ENCODE peak calls at places on chromosomes 4 and X, in ten cellular contexts. H, G, Y, P, N, T, A, U, D and V are unnamed samples. For H3K36me3, the result is how much of the 10 kb centered on the place peaks cover.

GRCh38 chr4:127622923-127623754 is 9.6 kb upstream of the INTU start:
- DNase-seq in H (peak), G (no peak), Y (no peak), P (peak), N (peak), T (peak), A (peak), U (peak), D (no peak), V (no peak)

GRCh38 chr4:31458813-31459212 is 738.6 kb downstream of the PCDH7 start:
- DNase-seq in H (no peak), G (no peak), Y (no peak), P (no peak), N (no peak), T (no peak), A (no peak), U (peak), D (no peak), V (no peak)

GRCh38 chr4:147312376-147313046 is 168.4 kb upstream of the EDNRA start:
- DNase-seq in H (no peak), G (no peak), Y (peak), P (peak), N (peak), T (no peak), A (no peak), U (peak), D (no peak), V (no peak)

GRCh38 chrX:125378205-125378604 is 58.5 kb downstream of the TEX13C start:
- DNase-seq in H (no peak), G (no peak), Y (no peak), P (no peak), N (peak), T (no peak), A (no peak), U (no peak), D (no peak), V (no peak)

GRCh38 chrX:11532291-11533075 is 133.2 kb downstream of the ARHGAP6 start:
- DNase-seq in H (no peak), G (no peak), Y (no peak), P (no peak), N (peak), T (no peak), A (no peak), U (peak), D (no peak), V (no peak)

GRCh38 chrX:122475306-122475705 is 708.8 kb upstream of the GRIA3 start:
- DNase-seq in H (no peak), G (no peak), Y (no peak), P (no peak), N (no peak), T (no peak), A (no peak), U (no peak), D (no peak), V (no peak)

GRCh38 chrX:24774650-24775049 is 80.9 kb downstream of the POLA1 start:
- DNase-seq in H (no peak), G (no peak), Y (no peak), P (no peak), N (no peak), T (no peak), A (no peak), U (no peak), D (no peak), V (no peak)

GRCh38 chrX:11667286-11667685 is 1.6 kb upstream of the ARHGAP6 start:
- DNase-seq in H (no peak), G (no peak), Y (no peak), P (no peak), N (no peak), T (no peak), A (no peak), U (no peak), D (no peak), V (no peak)

GRCh38 chrX:101252634-101253033 is 33.0 kb downstream of the DRP2 start:
- DNase-seq in H (no peak), G (no peak), Y (no peak), P (no peak), N (no peak), T (no peak), A (no peak), U (no peak), D (no peak), V (no peak)

GRCh38 chr4:184345573-184345922 is 127.9 kb upstream of the ENPP6 start:
- DNase-seq in H (peak), G (peak), Y (no peak), P (peak), N (no peak), T (no peak), A (peak), U (peak), D (peak), V (no peak)

GRCh38 chrX:41737065-41737464 is 13.1 kb downstream of the GPR82 start:
- DNase-seq in H (no peak), G (no peak), Y (no peak), P (no peak), N (no peak), T (no peak), A (no peak), U (peak), D (no peak), V (no peak)

GRCh38 chr4:101066586-101066985 is 280.7 kb downstream of the PPP3CA start:
- DNase-seq in H (no peak), G (no peak), Y (no peak), P (no peak), N (no peak), T (no peak), A (no peak), U (no peak), D (no peak), V (peak)

GRCh38 chrX:66050140-66050569 is 10.3 kb upstream of the VSIG4 start:
- DNase-seq in H (no peak), G (no peak), Y (no peak), P (no peak), N (no peak), T (no peak), A (no peak), U (no peak), D (no peak), V (no peak)

GRCh38 chrX:55996649-55997048 is 235.5 kb upstream of the KLF8 start:
- DNase-seq in H (no peak), G (no peak), Y (no peak), P (no peak), N (no peak), T (no peak), A (no peak), U (no peak), D (no peak), V (no peak)

GRCh38 chr4:5118091-5118786 is 67.0 kb downstream of the STK32B start:
- DNase-seq in H (no peak), G (no peak), Y (no peak), P (no peak), N (no peak), T (no peak), A (no peak), U (no peak), D (no peak), V (no peak)

GRCh38 chrX:15241258-15241657 is 28.6 kb downstream of the ASB9 start:
- DNase-seq in H (no peak), G (no peak), Y (no peak), P (no peak), N (no peak), T (no peak), A (no peak), U (no peak), D (no peak), V (no peak)

GRCh38 chrX:40154853-40155616 is 57.3 kb upstream of the BCOR start:
- DNase-seq in H (peak), G (peak), Y (no peak), P (peak), N (peak), T (peak), A (peak), U (peak), D (peak), V (peak)

GRCh38 chr4:140256335-140256734 is 102.4 kb upstream of the MAML3 start:
- DNase-seq in H (no peak), G (no peak), Y (no peak), P (no peak), N (no peak), T (no peak), A (peak), U (peak), D (no peak), V (no peak)

GRCh38 chr4:168840386-168840763 is 169.7 kb downstream of the CBR4 start:
- DNase-seq in H (no peak), G (no peak), Y (no peak), P (no peak), N (no peak), T (no peak), A (no peak), U (no peak), D (no peak), V (no peak)

GRCh38 chrX:31185884-31186283 is 114.0 kb upstream of the FTHL17 start:
- DNase-seq in H (no peak), G (no peak), Y (no peak), P (no peak), N (no peak), T (no peak), A (no peak), U (no peak), D (no peak), V (no peak)

GRCh38 chrX:139889760-139890159 is 43.1 kb downstream of the ATP11C start:
- DNase-seq in H (no peak), G (no peak), Y (no peak), P (no peak), N (no peak), T (no peak), A (no peak), U (peak), D (no peak), V (no peak)

GRCh38 chr4:187065836-187066235 is 342.2 kb upstream of the FAT1 start:
- DNase-seq in H (no peak), G (no peak), Y (no peak), P (no peak), N (no peak), T (no peak), A (no peak), U (no peak), D (no peak), V (no peak)

GRCh38 chrX:36867143-36867542 is 141.0 kb upstream of the FAM47C start:
- DNase-seq in H (no peak), G (no peak), Y (no peak), P (peak), N (peak), T (no peak), A (no peak), U (peak), D (peak), V (no peak)

DNA sequence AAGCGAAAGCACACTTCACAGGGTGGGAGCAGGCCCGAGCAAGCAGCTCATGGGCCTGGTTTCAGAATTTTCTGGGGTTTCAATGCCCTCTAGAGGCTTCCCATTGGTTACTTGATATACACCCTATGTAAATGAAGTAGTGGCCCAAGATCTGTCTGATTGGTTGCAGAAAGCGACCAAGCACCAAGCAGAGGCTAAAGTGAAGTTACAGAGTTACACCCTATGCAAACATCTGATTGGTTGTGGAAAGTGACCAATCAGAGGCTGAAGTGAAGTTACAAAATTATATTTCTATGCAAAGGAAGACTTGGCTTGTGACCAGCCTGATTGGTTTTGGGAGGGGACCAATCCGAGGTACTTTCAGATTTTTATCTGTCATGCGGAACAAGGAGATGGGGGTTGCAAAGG is 8.2 kb downstream of the FHIP1A start:
- DNase-seq in H (no peak), G (no peak), Y (no peak), P (no peak), N (peak), T (no peak), A (no peak), U (no peak), D (no peak), V (no peak)
- TF ChIP-seq CTCF in H (no peak), G (no peak), Y (no peak), P (no peak), N (no peak), T (no peak), A (no peak), U (no peak), D (no peak), V (no peak)

DNA sequence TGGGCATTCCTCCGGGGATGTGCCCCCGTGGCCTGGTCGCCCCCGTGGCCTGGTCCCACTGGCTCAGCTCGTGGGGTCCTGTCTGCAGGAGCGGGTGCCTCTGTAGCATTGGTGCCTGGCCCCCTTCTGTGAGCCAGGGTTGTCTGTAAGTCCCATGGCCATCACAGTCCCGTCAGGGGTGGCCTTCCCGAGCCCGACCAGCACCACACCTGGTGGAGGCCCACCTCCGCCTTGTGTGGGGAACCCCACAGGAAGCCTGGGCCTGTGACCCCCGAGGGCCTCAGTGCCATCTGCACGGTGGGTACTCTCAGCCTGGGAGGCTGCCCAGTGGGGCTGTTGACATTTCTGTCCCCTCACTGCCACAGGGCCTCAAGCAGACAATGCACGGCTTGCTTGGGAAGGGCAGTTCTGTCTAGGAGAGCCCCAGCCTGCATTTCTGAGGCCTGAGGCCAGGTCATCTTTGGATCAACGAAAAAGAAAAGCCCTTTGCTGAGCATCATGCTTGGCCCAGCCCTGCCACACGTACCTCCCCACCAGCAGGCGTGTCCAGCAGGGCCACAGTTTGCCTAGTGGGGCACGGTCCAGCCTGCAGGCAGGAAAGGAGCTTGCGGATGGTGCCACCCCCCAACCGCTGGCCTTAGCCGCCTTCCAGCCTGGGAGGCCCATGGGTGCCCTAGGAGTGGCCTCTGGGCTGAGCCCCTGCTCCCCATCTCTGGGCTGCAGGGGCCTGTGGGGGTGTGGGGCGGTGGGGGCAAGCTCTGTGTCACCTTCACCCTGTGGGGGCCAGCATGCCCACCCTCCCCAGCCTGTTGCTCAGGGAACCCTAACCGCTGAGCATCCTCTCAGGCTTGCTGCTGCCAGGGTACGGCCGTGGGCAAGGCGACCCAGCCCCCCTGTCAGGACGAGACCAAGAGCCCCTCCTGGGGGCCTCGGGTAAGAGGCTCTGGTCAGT is 23.2 kb downstream of the NKX1-1 start:
- DNase-seq in H (peak), G (no peak), Y (no peak), P (no peak), N (no peak), T (no peak), A (no peak), U (no peak), D (no peak), V (peak)
- H3K36me3 ChIP-seq in H (under half), G (under half), Y (under half), P (under half), N (under half), T (under half), A (under half), U (under half), D (half or more), V (under half)

GRCh38 chr4:83335691-83336090 is 1.0 kb upstream of the HPSE start:
- DNase-seq in H (no peak), G (no peak), Y (no peak), P (no peak), N (no peak), T (no peak), A (no peak), U (no peak), D (peak), V (no peak)

GRCh38 chr4:83329521-83330105 is 5.0 kb downstream of the HPSE start:
- DNase-seq in H (no peak), G (no peak), Y (no peak), P (no peak), N (no peak), T (no peak), A (no peak), U (peak), D (no peak), V (no peak)

GRCh38 chr4:83339573-83339972 is 4.9 kb upstream of the HPSE start:
- DNase-seq in H (no peak), G (no peak), Y (no peak), P (no peak), N (no peak), T (no peak), A (no peak), U (no peak), D (no peak), V (no peak)

GRCh38 chr4:83331959-83332358 is 2.7 kb downstream of the HPSE start:
- DNase-seq in H (no peak), G (no peak), Y (no peak), P (no peak), N (no peak), T (no peak), A (no peak), U (no peak), D (no peak), V (no peak)

DNA sequence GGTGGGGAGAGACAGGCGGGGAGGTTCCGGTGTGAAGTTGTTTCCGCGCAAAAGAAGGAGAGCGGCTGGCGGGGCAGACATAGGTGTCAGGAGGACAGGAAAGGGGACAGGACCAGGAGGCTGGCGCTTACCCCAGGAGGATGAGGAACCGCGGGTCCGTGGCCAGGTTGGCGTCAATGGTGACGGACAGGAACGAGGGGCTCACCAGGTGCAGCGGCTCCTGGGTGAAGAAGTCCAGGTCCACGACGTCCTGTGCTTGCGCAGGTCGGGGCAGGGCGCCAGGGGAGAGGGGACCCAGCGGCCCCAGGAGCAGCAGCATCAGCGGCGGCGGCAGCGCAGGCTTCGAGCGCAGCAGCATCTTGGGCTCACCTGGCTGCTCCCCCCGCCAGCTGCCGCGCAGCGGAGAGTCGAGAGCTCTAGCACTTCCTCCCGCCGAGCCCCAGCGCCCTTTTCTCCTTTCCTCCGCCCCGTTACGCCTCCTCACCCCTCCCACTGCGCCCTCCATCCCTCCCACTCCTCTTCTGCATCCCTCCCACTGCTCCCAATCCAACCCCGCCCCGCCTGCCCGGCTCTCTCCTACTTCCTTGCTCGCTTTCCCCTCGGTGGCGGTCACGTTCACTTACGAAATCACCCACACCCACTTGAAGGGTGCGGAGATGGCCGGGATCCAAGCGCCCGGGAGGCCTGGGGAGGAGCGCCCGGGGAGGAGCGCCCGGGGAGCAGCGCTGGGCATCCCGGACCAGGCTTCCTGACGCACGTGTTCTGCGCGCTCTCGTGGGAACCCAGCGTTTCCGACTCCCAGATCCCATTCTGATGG is at the start of gene HPSE:
- DNase-seq in H (peak), G (peak), Y (peak), P (peak), N (peak), T (peak), A (peak), U (peak), D (peak), V (peak)
- H3K4me3 ChIP-seq in H (peak), G (peak), Y (peak), P (peak), N (peak), T (peak), A (no peak), U (peak), D (peak), V (peak)

GRCh38 chrX:81174286-81174685 is 27.4 kb downstream of the HMGN5 start:
- DNase-seq in H (no peak), G (no peak), Y (no peak), P (peak), N (peak), T (no peak), A (no peak), U (peak), D (no peak), V (no peak)
- TF ChIP-seq CTCF in H (peak), G (peak), Y (no peak), P (peak), N (no peak), T (no peak), A (peak), U (no peak), D (no peak), V (no peak)